ENCODE peak calls at places on chromosomes 4 and X, in five cellular contexts. C, Q, U, S and I are unnamed samples.

GRCh38 chr4:30724217-30724616 is 4.0 kb downstream of the PCDH7 start:
- DNase-seq in Q (no peak), U (no peak), S (no peak), C (no peak), I (no peak)

GRCh38 chr4:80172203-80172602 is 25.1 kb upstream of the PRDM8 start:
- DNase-seq in C (no peak), S (peak), Q (no peak), U (no peak), I (no peak)

GRCh38 chrX:101823236-101823635 is 108.6 kb downstream of the ZMAT1 start:
- DNase-seq in U (no peak), S (no peak), C (no peak), Q (no peak), I (no peak)

GRCh38 chr4:157172011-157172410 is 48.5 kb upstream of the GRIA2 start:
- DNase-seq in S (no peak), U (no peak), Q (no peak), C (peak), I (no peak)

GRCh38 chr4:36509816-36510215 is 228.4 kb downstream of the DTHD1 start:
- DNase-seq in C (no peak), S (no peak), Q (no peak), U (no peak), I (no peak)

GRCh38 chr4:152513078-152513477 is 22.8 kb downstream of the FBXW7 start:
- DNase-seq in S (no peak), C (no peak), U (no peak), Q (no peak), I (no peak)

GRCh38 chr4:158895797-158896442 is 127.1 kb downstream of the FNIP2 start:
- DNase-seq in C (peak), S (no peak), U (no peak), Q (no peak), I (no peak)

GRCh38 chrX:120672841-120673530 is 43.1 kb upstream of the C1GALT1C1 start:
- DNase-seq in Q (no peak), S (no peak), U (no peak), C (peak), I (no peak)

GRCh38 chr4:140153419-140153743 is 603 bp downstream of the MAML3 start:
- DNase-seq in S (no peak), Q (no peak), U (no peak), C (no peak), I (no peak)
- H3K4me3 ChIP-seq in S (peak), Q (peak), U (peak), C (peak), I (peak)

DNA sequence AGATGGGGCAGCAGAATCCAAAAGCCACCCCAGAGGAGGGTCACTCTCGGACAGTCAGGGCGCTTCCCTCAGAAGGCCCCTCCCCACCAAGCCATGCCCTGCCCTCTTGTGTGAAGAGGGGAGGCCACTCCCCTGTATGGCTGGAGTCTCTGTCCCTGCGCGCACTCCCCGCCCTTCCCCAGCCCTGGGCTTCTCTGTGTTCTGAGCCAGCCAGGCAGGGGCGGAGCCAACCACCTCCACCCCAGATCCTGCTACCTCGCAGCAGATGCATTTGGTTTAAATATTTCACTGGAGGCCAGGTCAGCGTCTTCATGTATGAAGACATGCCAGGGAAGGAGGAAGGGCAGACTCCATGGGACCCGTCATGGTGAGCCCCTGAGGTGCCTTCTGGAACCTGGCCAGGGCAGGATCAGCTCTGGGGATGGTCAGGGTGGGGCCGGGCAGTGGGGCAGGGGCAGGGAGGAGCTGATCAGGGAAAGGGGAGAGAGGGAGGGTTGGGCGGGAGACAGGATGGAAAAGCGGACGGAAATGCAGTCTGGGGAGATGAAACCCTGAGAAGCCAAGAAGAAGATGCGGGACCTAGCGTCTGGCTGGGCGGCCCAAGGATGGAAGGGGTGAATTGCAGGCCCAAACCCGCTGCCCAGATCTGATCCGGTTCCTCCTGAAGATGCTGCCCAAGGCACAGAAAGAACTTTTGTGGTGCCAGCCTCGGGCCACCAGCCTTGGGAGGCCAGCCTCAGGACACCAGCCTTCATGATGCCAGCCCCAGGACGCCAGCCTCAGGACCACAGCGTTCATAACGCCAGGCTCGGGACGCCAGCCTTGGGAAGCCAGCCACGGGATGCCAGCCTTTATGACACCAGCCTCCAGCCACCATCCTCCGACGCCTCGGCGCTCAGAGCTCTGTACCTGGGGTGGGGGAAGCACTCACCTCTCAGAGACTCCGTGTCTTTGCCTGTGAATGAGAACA is 107.5 kb downstream of the ADRA2C start:
- DNase-seq in U (no peak), C (no peak), Q (no peak), S (no peak), I (no peak)
- H3K4me3 ChIP-seq in U (no peak), C (no peak), Q (no peak), S (no peak), I (no peak)

GRCh38 chr4:101158136-101158485 is 189.2 kb downstream of the PPP3CA start:
- DNase-seq in U (no peak), C (no peak), Q (no peak), S (no peak), I (no peak)
- H3K4me3 ChIP-seq in U (no peak), C (no peak), Q (no peak), S (no peak), I (no peak)

DNA sequence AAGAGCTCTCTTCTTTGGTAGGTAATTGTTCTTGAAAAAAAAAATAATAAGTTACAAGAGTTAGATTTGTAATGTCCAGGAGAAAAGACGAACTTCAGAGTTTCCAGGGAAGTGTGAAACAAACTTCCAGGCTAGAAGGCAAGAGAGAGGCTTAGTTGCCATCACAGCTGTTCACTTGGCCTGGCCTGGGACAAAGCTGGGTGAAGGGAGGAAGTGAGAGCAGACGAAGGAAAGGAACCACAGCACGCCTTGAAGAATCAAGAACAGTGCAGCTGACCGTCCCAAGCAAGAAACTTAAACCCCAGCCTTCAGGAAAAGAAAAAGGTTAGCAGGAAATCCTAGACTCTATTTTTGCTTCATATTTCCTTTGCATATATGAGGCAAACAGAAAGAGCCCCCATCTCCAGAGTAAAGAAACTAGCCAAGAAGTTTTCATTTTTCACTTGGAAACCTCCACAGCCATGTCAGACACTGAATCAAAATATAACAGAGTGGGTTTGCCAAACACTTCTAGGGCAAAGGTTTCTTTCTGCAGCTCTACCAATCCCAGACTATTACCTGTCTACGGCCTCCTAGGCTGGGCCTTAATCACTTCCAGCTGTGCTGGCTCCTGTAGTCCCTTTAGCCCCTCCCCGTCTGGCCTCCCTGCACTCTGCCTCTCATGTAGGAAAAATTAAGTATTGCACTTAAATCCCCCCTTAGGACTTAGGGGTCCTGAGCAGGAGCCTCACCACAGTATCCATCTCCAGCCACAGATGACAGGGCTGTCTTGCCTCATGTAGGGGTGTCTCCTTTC is 209.6 kb downstream of the SPATA18 start:
- DNase-seq in Q (no peak), U (no peak), S (no peak), C (no peak), I (no peak)
- H3K4me3 ChIP-seq in Q (no peak), U (no peak), S (no peak), C (no peak), I (no peak)

DNA sequence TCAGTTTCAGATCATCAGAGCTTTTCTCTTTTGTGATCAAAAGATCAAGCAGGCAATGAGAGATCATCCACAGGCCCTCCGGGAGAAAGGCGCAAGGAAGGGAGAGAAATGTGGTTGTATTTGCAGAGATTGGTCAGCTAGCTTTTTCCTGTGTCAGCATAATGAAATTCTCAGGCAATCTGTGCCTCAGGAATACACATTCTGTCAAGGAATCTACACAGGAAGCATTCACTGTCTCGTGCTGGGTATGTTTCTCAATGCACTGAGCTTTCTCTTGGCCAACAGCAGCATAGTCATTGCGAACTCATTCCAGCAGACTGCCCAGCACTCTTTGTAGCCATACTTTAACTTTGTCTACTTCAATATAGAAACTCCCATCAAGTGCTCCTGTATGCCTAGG is 413.7 kb downstream of the PPP3CA start:
- DNase-seq in Q (peak), U (no peak), C (peak), S (no peak), I (no peak)
- H3K4me3 ChIP-seq in Q (no peak), U (no peak), C (no peak), S (no peak), I (no peak)

GRCh38 chr4:52861171-52861873 is 795 bp upstream of the RASL11B start:
- DNase-seq in S (no peak), U (no peak), C (no peak), Q (no peak), I (no peak)

GRCh38 chr4:52853351-52853750 is 8.8 kb upstream of the RASL11B start:
- DNase-seq in U (no peak), Q (peak), S (no peak), C (peak), I (no peak)

GRCh38 chr4:52852696-52853095 is 9.4 kb upstream of the RASL11B start:
- DNase-seq in U (no peak), C (no peak), Q (no peak), S (no peak), I (no peak)

GRCh38 chr4:52852041-52852440 is 10.1 kb upstream of the RASL11B start:
- DNase-seq in U (no peak), Q (no peak), C (no peak), S (no peak), I (no peak)

DNA sequence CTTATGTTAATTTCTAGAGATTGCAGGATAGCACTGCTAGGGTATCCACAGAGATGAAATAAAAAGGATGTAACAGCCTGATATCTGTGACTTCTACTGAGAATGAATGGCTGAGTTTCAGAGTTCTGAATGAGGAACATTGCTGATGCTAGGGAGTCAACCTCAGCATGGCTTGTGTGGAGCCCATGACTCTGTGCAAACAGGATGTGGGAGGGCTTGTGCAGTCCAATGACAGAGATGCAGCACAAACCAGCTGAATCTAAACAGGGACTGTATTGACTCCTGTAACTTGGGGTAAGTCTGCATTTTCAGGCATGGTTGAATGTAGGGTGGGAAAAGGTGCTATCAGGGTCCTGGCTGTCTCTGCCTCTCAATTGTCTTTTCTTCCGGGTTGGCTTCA is 5.3 kb upstream of the RASL11B start:
- DNase-seq in Q (no peak), U (no peak), S (no peak), C (no peak), I (no peak)
- H3K4me3 ChIP-seq in Q (no peak), U (no peak), S (no peak), C (no peak), I (no peak)

GRCh38 chrX:119573222-119573621 is 1.1 kb upstream of the UBE2A start:
- DNase-seq in U (no peak), C (no peak), Q (no peak), S (no peak), I (no peak)
- H3K4me3 ChIP-seq in U (peak), C (peak), Q (peak), S (no peak), I (no peak)

GRCh38 chr4:119300388-119301131 is 21.4 kb downstream of the FABP2 start:
- DNase-seq in C (peak), U (peak), S (peak), Q (peak), I (peak)

GRCh38 chr4:119300072-119300387 is 21.9 kb downstream of the FABP2 start:
- DNase-seq in C (peak), S (no peak), Q (no peak), U (peak), I (peak)

GRCh38 chr4:119299221-119300071 is 22.5 kb downstream of the FABP2 start:
- DNase-seq in C (peak), S (no peak), Q (no peak), U (no peak), I (no peak)

GRCh38 chr4:119296356-119296755 is 25.6 kb downstream of the FABP2 start:
- DNase-seq in Q (no peak), C (no peak), U (no peak), S (no peak), I (no peak)

DNA sequence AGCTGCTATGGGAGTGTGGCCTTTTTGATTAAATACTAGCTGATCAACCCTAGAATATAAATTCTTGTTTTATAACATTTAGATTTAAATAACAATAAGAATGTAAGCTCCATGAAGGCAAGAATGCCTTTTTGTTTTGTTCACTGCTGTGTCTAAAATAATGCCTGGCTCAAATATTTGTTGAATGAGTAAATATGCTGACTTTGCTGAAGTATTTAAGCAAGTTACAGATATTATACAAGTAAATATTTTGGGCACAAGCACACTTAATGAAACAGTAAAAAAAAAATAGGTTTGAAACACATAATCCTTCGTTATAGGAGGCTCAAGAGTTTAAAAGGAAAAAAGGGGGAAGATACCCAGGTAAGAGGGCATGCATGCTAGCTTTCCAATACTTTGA is 24.1 kb downstream of the FABP2 start:
- DNase-seq in C (no peak), U (no peak), Q (no peak), S (no peak), I (no peak)
- H3K4me3 ChIP-seq in C (peak), U (no peak), Q (no peak), S (no peak), I (no peak)

DNA sequence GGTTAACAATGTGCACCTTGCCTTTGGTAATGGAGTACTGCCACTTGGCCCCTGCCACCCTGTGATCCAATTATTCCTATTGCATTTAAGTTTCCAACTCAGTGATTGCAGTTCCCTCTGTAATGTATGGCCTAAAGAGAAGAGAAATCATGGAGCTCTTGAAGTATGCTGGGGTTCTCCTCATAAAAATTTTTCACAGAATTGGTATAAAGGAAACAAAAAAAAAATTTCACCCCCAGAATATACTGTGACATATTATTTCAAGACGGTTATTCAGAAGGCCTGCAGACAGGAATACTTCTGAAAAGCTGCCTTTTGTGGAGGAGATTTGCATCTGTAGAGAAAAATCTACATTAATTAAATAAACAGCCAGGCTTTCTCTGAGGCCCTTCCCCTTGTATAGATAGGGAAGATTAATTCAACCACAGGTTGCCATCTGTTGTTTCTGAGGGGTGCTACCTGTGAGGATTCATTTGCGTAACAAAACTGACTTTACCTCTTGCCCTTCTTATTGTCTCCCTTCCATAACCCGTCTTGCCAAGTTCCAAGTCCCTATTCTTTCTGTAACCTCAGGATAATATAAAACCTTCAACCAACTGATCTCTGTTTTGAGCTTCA is 94.8 kb upstream of the LANCL3 start:
- DNase-seq in C (no peak), U (no peak), S (no peak), Q (no peak), I (no peak)
- H3K4me3 ChIP-seq in C (no peak), U (no peak), S (no peak), Q (no peak), I (no peak)

GRCh38 chrX:13281289-13281688 is 38.6 kb downstream of the ATXN3L start:
- DNase-seq in Q (no peak), U (no peak), C (no peak), S (no peak), I (no peak)
- H3K4me3 ChIP-seq in Q (no peak), U (no peak), C (no peak), S (no peak), I (no peak)